ENCODE peak calls at places on chromosome 16, in six cellular contexts. R is HL-60, O is endothelial cell of umbilical vein, E is prostate gland, L is GM23338, H is GM12891. C is an unnamed sample.

GRCh38 chr16:8669481-8669880 is 4.9 kb upstream of the ABAT start:
- DNase-seq in L (no peak), H (no peak), R (no peak), E (no peak), O (no peak), C (no peak)

GRCh38 chr16:397135-397661 is at the start of gene NME4:
- DNase-seq in E (no peak), O (peak), R (peak), H (peak), L (peak), C (no peak)

GRCh38 chr16:88451586-88452484 is 1.2 kb upstream of the ZFPM1 start:
- DNase-seq in O (peak), E (no peak), L (no peak), H (no peak), R (no peak), C (no peak)

GRCh38 chr16:364091-364490 is 6.2 kb downstream of the MRPL28 start:
- DNase-seq in E (no peak), H (no peak), R (no peak), L (no peak), O (no peak), C (no peak)

GRCh38 chr16:53973021-53973420 is 269.1 kb downstream of the FTO start:
- DNase-seq in H (no peak), L (no peak), E (no peak), R (no peak), O (no peak), C (no peak)

GRCh38 chr16:63787014-63787413 is 1334.8 kb downstream of the CDH11 start:
- DNase-seq in H (no peak), R (no peak), L (peak), E (no peak), O (no peak), C (no peak)

GRCh38 chr16:11836653-11837244 is 14.6 kb downstream of the RSL1D1 start:
- DNase-seq in E (no peak), L (peak), H (no peak), O (peak), R (no peak), C (no peak)

GRCh38 chr16:48978501-48978900 is 303.1 kb downstream of the CBLN1 start:
- DNase-seq in O (no peak), E (no peak), L (no peak), H (no peak), R (no peak), C (no peak)

GRCh38 chr16:11410382-11411058 is 65.3 kb downstream of the RMI2 start:
- DNase-seq in O (no peak), H (no peak), L (no peak), R (no peak), E (no peak), C (no peak)

GRCh38 chr16:9318764-9319163 is 227.3 kb downstream of the HAPSTR1 start:
- DNase-seq in R (no peak), L (peak), H (no peak), O (no peak), E (no peak), C (no peak)

GRCh38 chr16:62014534-62014933 is 21.7 kb downstream of the CDH8 start:
- DNase-seq in L (no peak), R (no peak), H (no peak), O (no peak), E (no peak), C (no peak)

GRCh38 chr16:7835032-7835431 is 502.4 kb downstream of the RBFOX1 start:
- DNase-seq in O (no peak), H (no peak), E (no peak), L (no peak), R (no peak), C (no peak)

GRCh38 chr16:27818231-27818630 is 245.3 kb downstream of the GSG1L start:
- DNase-seq in H (no peak), R (no peak), O (no peak), L (no peak), E (no peak), C (no peak)

GRCh38 chr16:79848739-79849518 is 248.4 kb upstream of the MAF start:
- DNase-seq in R (no peak), L (no peak), E (peak), H (no peak), O (no peak), C (no peak)

GRCh38 chr16:17359778-17360177 is 111.0 kb downstream of the XYLT1 start:
- DNase-seq in L (no peak), O (no peak), H (no peak), E (no peak), R (peak), C (no peak)

GRCh38 chr16:75198135-75198600 is 8.8 kb downstream of the CTRB2 start:
- DNase-seq in L (no peak), O (no peak), E (no peak), H (no peak), R (no peak), C (no peak)

GRCh38 chr16:55000595-55000994 is 69.9 kb downstream of the IRX5 start:
- DNase-seq in H (no peak), R (no peak), E (no peak), L (no peak), O (no peak), C (no peak)

GRCh38 chr16:74307383-74307782 is 10.8 kb downstream of the PSMD7 start:
- DNase-seq in O (no peak), E (no peak), H (no peak), L (no peak), R (no peak), C (no peak)

GRCh38 chr16:85916141-85916890 is 17.4 kb downstream of the IRF8 start:
- DNase-seq in H (no peak), E (no peak), L (no peak), R (no peak), O (no peak), C (no peak)

GRCh38 chr16:5905935-5906334 is 808.3 kb upstream of the EEF2KMT start:
- DNase-seq in E (no peak), R (no peak), L (no peak), O (no peak), H (no peak), C (no peak)

GRCh38 chr16:74626741-74627416 is 20.0 kb upstream of the GLG1 start:
- DNase-seq in H (no peak), R (no peak), L (no peak), O (no peak), E (no peak), C (no peak)

GRCh38 chr16:54792811-54793210 is 137.9 kb upstream of the IRX5 start:
- DNase-seq in L (no peak), R (no peak), O (no peak), E (no peak), H (no peak), C (no peak)

GRCh38 chr16:5393070-5393469 is 295.5 kb upstream of the EEF2KMT start:
- DNase-seq in R (no peak), O (no peak), L (no peak), H (no peak), E (no peak), C (no peak)

GRCh38 chr16:23996258-23996955 is 160.6 kb downstream of the PRKCB start:
- DNase-seq in H (no peak), E (no peak), O (no peak), R (no peak), L (no peak), C (no peak)
- TF ChIP-seq POLR2AphosphoS5 in H (no peak), E (no peak), O (no peak), R (no peak), L (no peak), C (no peak)

DNA sequence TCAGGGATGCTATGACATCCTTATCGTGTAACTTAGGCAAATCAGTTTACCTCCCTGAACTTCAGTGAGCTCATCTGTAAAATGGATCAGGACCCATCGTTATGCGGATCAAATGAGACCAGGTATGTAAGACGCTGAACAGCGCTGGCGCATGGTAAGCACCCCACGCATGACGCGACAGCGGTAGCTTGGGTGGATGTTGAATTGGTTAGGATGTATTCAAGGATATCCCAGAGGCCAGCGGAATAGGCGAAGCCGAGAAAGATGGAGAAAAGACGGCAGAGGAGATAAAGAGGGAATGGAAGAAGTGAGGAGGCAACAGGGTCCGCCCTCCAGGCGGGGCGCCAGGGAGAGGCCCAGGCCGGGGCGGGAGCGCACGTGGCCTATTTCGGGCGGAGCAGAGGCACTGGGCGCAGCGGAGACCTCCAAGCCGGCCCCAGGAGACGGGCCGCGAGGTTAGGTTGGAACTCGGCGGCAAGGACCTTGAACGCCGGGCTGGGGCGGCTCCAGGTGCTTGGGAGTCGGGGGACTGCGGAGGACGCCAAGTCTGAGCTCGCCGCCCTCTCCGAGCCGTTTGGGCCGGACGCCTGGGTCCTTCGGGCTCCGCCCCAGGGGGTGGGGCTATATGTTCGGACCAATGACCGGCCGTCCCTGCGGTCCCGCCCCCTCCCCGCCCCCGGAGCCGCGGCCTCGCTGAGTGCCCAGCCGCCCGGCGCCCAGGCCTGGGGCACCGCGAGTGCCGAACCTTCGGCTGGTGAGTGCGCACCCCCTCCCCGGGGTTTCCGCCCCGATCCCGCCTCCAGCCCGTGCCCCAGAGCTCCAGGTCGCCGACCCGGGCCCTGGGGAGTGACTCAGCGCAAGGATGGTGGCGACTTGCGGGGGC is at the start of gene ZNF771:
- DNase-seq in L (peak), E (peak), O (peak), R (peak), H (peak), C (no peak)
- TF ChIP-seq POLR2AphosphoS5 in L (peak), E (peak), O (peak), R (peak), H (peak), C (peak)

DNA sequence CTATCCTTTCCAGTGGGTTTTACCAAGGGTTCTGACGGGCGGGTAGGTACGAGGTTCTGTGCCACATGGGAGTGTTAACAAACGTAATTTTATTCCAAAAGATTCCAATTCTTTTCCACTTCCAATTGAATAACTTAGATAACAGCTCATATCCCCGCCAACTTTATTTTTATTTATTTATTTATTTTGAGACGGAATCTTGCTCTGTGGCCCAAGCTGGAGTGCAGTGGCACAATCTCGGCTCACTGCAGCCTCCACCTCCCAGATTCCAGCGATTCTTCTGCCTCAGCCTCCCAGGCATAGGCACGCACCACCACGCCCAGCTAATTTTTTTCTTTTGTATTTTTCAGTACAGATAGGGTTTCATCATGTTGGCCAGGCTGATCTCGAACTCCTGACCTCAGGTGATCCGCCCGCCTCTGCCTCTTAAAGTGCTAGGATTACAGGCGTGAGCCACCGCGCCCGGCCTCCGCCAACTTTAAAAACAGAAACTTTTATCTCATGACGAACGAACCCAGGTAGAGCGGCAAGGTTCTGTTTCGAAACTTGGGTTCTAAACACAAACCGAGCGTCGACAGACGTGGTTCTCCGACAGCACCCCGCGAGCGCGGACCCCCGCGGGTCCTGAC is 621 bp downstream of the ECI1 start:
- DNase-seq in E (no peak), H (no peak), L (peak), R (no peak), O (peak), C (no peak)
- TF ChIP-seq POLR2AphosphoS5 in E (no peak), H (no peak), L (no peak), R (no peak), O (no peak), C (peak)

GRCh38 chr16:82657239-82657638 is 30.5 kb downstream of the CDH13 start:
- DNase-seq in E (no peak), R (no peak), O (no peak), L (no peak), H (no peak), C (no peak)

GRCh38 chr16:82657786-82658185 is 31.0 kb downstream of the CDH13 start:
- DNase-seq in E (no peak), R (no peak), L (no peak), H (no peak), O (peak), C (no peak)

GRCh38 chr16:82655720-82656500 is 29.1 kb downstream of the CDH13 start:
- DNase-seq in L (no peak), R (no peak), E (no peak), O (no peak), H (no peak), C (no peak)

GRCh38 chr16:82653550-82654511 is 27.1 kb downstream of the CDH13 start:
- DNase-seq in O (peak), R (no peak), H (no peak), L (peak), E (no peak), C (no peak)

GRCh38 chr16:82655315-82655714 is 28.5 kb downstream of the CDH13 start:
- DNase-seq in H (no peak), R (no peak), L (no peak), E (no peak), O (peak), C (no peak)
- TF ChIP-seq POLR2AphosphoS5 in H (no peak), R (no peak), L (no peak), E (no peak), O (peak), C (no peak)

DNA sequence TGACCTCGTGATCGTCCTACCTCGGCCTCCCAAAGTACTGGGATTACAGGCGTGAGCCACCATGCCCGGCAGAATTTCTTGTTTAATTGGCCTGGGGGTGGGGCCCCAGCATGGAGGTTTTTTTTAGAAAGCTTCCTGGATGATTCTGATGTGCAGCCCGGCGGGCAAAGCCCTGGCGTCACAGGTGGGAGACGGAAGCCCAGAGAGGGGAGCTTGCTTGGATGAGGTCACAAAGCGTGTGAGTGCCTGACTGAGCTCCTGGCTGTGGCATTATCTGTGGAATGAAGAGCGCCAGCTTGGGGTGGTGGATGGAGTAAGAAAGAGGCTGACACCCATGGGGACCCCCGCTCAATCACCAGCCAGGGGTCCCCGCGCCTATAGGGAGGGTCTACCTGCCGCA is 4.1 kb downstream of the VASN start:
- DNase-seq in H (no peak), O (no peak), L (no peak), E (no peak), R (no peak), C (no peak)
- TF ChIP-seq POLR2AphosphoS5 in H (no peak), O (no peak), L (no peak), E (no peak), R (no peak), C (no peak)

GRCh38 chr16:84589975-84590719 is 27.7 kb downstream of the COTL1 start:
- DNase-seq in O (no peak), R (no peak), L (no peak), H (no peak), E (no peak), C (no peak)
- TF ChIP-seq POLR2AphosphoS5 in O (no peak), R (no peak), L (no peak), H (no peak), E (no peak), C (no peak)

GRCh38 chr16:71628810-71629209 is 2.8 kb downstream of the MARVELD3 start:
- DNase-seq in L (no peak), R (no peak), E (no peak), O (peak), H (no peak), C (no peak)

GRCh38 chr16:71626858-71627213 is 852 bp downstream of the MARVELD3 start:
- DNase-seq in R (no peak), E (peak), O (no peak), H (peak), L (peak), C (no peak)

GRCh38 chr16:71626018-71626857 is at the start of gene MARVELD3:
- DNase-seq in R (no peak), H (peak), E (peak), L (peak), O (no peak), C (no peak)

GRCh38 chr16:71629617-71630016 is 3.6 kb downstream of the MARVELD3 start:
- DNase-seq in R (no peak), L (no peak), O (no peak), H (no peak), E (peak), C (no peak)

GRCh38 chr16:71627631-71628236 is 1.8 kb downstream of the MARVELD3 start:
- DNase-seq in H (no peak), O (no peak), L (peak), R (no peak), E (no peak), C (no peak)
- TF ChIP-seq POLR2AphosphoS5 in H (no peak), O (no peak), L (no peak), R (no peak), E (no peak), C (no peak)

GRCh38 chr16:67517661-67518423 is 10.8 kb upstream of the RIPOR1 start:
- DNase-seq in E (no peak), H (no peak), R (no peak), L (no peak), O (no peak), C (no peak)
- TF ChIP-seq POLR2AphosphoS5 in E (no peak), H (no peak), R (no peak), L (no peak), O (no peak), C (no peak)

C was measured in Panc1.